ENCODE peak calls at places on chromosomes 11 and 22, in five cellular contexts. Z is thoracic aorta; F is CD4-positive, alpha-beta memory T cell; Y is astrocyte; P is ovary. Q is an unnamed sample. For H3K36me3 and H3K27me3, the result is how much of the 10 kb centered on the place peaks cover.

GRCh38 chr11:78714539-78714938 is 139.9 kb upstream of the NARS2 start:
- DNase-seq in Z (no peak), F (no peak), Y (no peak), P (no peak), Q (no peak)

GRCh38 chr11:2930705-2931415 is 1.6 kb upstream of the PHLDA2 start:
- DNase-seq in Z (no peak), F (no peak), Y (no peak), P (no peak), Q (no peak)

GRCh38 chr22:32050678-32051515 is 7.8 kb downstream of the SLC5A1 start:
- DNase-seq in Z (no peak), F (peak), Y (peak), P (no peak), Q (peak)

GRCh38 chr11:72236083-72236697 is 7.8 kb downstream of the PHOX2A start:
- DNase-seq in Z (no peak), F (no peak), Y (no peak), P (no peak), Q (no peak)

GRCh38 chr11:94740975-94741707 is 27.0 kb upstream of the AMOTL1 start:
- DNase-seq in Z (no peak), F (no peak), Y (peak), P (peak), Q (no peak)

GRCh38 chr11:76208829-76209670 is 2.7 kb upstream of the WNT11 start:
- DNase-seq in Z (no peak), F (peak), Y (no peak), P (peak), Q (no peak)

GRCh38 chr11:107769189-107769588 is 57.3 kb upstream of the SLN start:
- DNase-seq in Z (no peak), F (no peak), Y (peak), P (no peak), Q (peak)

GRCh38 chr11:16097543-16097942 is 258.8 kb downstream of the SOX6 start:
- DNase-seq in Z (no peak), F (no peak), Y (no peak), P (no peak), Q (no peak)

GRCh38 chr11:111205622-111206385 is 39.7 kb upstream of the POU2AF2 start:
- DNase-seq in Z (no peak), F (no peak), Y (no peak), P (no peak), Q (no peak)

GRCh38 chr11:122656073-122656630 is 630 bp downstream of the UBASH3B start:
- DNase-seq in Z (no peak), F (peak), Y (peak), P (peak), Q (no peak)

GRCh38 chr11:110973401-110973980 is 261.3 kb upstream of the ARHGAP20 start:
- DNase-seq in Z (no peak), F (no peak), Y (no peak), P (no peak), Q (no peak)

GRCh38 chr11:16967347-16967662 is 46.9 kb downstream of the PLEKHA7 start:
- DNase-seq in Z (no peak), F (no peak), Y (no peak), P (no peak), Q (no peak)

GRCh38 chr11:11841605-11842425 is at the start of gene USP47:
- DNase-seq in Z (peak), F (peak), Y (peak), P (peak), Q (no peak)

GRCh38 chr22:35599364-35599763 is 17.8 kb downstream of the MB start:
- DNase-seq in Z (no peak), F (no peak), Y (no peak), P (no peak), Q (no peak)

GRCh38 chr11:19953909-19954308 is 206.4 kb downstream of the DBX1 start:
- DNase-seq in Z (no peak), F (no peak), Y (peak), P (no peak), Q (peak)

GRCh38 chr11:72758304-72758689 is 6.1 kb upstream of the ARAP1 start:
- DNase-seq in Z (no peak), F (no peak), Y (peak), P (no peak), Q (no peak)

GRCh38 chr11:75191330-75191717 is 40.4 kb downstream of the SLCO2B1 start:
- DNase-seq in Z (no peak), F (no peak), Y (no peak), P (no peak), Q (no peak)

GRCh38 chr22:31734512-31734911 is 15.4 kb downstream of the PRR14L start:
- DNase-seq in Z (no peak), F (no peak), Y (peak), P (no peak), Q (no peak)

GRCh38 chr11:62449451-62449851 is 30.6 kb downstream of the SCGB1A1 start:
- DNase-seq in Z (no peak), F (no peak), Y (no peak), P (no peak), Q (no peak)

GRCh38 chr22:17786435-17787158 is 12.3 kb upstream of the BID start:
- DNase-seq in Z (no peak), F (no peak), Y (peak), P (no peak), Q (no peak)

GRCh38 chr11:107549253-107549953 is 16.1 kb downstream of the ALKBH8 start:
- DNase-seq in Z (no peak), F (peak), Y (no peak), P (no peak), Q (no peak)

GRCh38 chr11:47225552-47226137 is 10.9 kb downstream of the DDB2 start:
- DNase-seq in Z (no peak), F (no peak), Y (no peak), P (no peak), Q (no peak)

GRCh38 chr11:67472882-67473281 is 3.8 kb upstream of the TMEM134 start:
- DNase-seq in Z (no peak), F (no peak), Y (no peak), P (no peak), Q (no peak)

GRCh38 chr11:14380947-14381555 is 22.1 kb upstream of the RRAS2 start:
- DNase-seq in Z (no peak), F (peak), Y (peak), P (peak), Q (no peak)

GRCh38 chr11:127919206-127920000 is 668.0 kb downstream of the ETS1 start:
- DNase-seq in Z (no peak), F (no peak), Y (peak), P (no peak), Q (peak)

GRCh38 chr11:60761436-60762190 is 4.9 kb downstream of the MS4A15 start:
- DNase-seq in Z (no peak), F (no peak), Y (no peak), P (no peak), Q (no peak)
- H3K4me3 ChIP-seq in Z (no peak), F (no peak), Y (no peak), P (no peak), Q (no peak)

DNA sequence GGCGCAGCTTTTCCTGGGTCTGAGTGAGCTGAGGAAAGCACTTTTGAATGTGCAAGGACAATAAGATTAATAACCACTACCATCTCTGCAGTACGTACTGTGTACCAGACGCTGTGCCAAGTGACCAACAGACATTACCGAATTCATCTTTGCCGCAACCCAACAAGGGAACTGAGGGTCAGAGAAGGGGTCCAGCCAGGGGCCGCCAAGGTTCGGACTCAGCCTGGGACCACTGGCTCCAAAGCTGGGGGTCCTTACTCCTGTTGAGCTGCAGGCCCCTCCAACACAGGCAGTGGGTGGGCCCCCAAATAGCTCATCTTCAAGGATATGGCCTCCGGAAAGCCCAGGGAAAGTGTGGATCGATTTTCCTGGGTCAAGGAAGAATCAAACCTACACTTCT is 55.0 kb upstream of the EMID1 start:
- DNase-seq in Z (no peak), F (no peak), Y (no peak), P (no peak), Q (no peak)
- H3K36me3 ChIP-seq in Z (under half), F (under half), Y (under half), P (under half), Q (under half)

GRCh38 chr22:22851969-22852368 is 35.6 kb upstream of the IGLL5 start:
- DNase-seq in Z (no peak), F (no peak), Y (no peak), P (no peak), Q (no peak)
- H3K27me3 ChIP-seq in Z (under half), F (under half), Y (under half), P (under half), Q (under half)

GRCh38 chr22:44704159-44705021 is 2.4 kb downstream of the PRR5 start:
- DNase-seq in Z (no peak), F (no peak), Y (no peak), P (no peak), Q (no peak)

GRCh38 chr22:44702479-44703219 is 645 bp downstream of the PRR5 start:
- DNase-seq in Z (no peak), F (no peak), Y (peak), P (peak), Q (no peak)

GRCh38 chr22:44705022-44705297 is 3.0 kb downstream of the PRR5 start:
- DNase-seq in Z (no peak), F (no peak), Y (no peak), P (no peak), Q (no peak)

GRCh38 chr22:44701824-44702478 is at the start of gene PRR5:
- DNase-seq in Z (no peak), F (peak), Y (peak), P (peak), Q (no peak)

GRCh38 chr22:44703269-44703870 is 1.4 kb downstream of the PRR5 start:
- DNase-seq in Z (no peak), F (no peak), Y (no peak), P (no peak), Q (no peak)
- H3K4me3 ChIP-seq in Z (peak), F (peak), Y (peak), P (peak), Q (peak)

GRCh38 chr22:23102776-23103175 is 32.5 kb downstream of the GNAZ start:
- DNase-seq in Z (no peak), F (no peak), Y (no peak), P (no peak), Q (no peak)

GRCh38 chr22:23102002-23102655 is 31.8 kb downstream of the GNAZ start:
- DNase-seq in Z (no peak), F (no peak), Y (no peak), P (no peak), Q (no peak)

GRCh38 chr22:23103199-23103954 is 33.1 kb downstream of the GNAZ start:
- DNase-seq in Z (no peak), F (no peak), Y (no peak), P (no peak), Q (no peak)

GRCh38 chr22:23100124-23100801 is 29.9 kb downstream of the GNAZ start:
- DNase-seq in Z (no peak), F (no peak), Y (no peak), P (no peak), Q (no peak)

GRCh38 chr22:23101524-23101923 is 31.2 kb downstream of the GNAZ start:
- DNase-seq in Z (no peak), F (no peak), Y (no peak), P (no peak), Q (no peak)
- H3K36me3 ChIP-seq in Z (under half), F (under half), Y (under half), P (under half), Q (under half)

DNA sequence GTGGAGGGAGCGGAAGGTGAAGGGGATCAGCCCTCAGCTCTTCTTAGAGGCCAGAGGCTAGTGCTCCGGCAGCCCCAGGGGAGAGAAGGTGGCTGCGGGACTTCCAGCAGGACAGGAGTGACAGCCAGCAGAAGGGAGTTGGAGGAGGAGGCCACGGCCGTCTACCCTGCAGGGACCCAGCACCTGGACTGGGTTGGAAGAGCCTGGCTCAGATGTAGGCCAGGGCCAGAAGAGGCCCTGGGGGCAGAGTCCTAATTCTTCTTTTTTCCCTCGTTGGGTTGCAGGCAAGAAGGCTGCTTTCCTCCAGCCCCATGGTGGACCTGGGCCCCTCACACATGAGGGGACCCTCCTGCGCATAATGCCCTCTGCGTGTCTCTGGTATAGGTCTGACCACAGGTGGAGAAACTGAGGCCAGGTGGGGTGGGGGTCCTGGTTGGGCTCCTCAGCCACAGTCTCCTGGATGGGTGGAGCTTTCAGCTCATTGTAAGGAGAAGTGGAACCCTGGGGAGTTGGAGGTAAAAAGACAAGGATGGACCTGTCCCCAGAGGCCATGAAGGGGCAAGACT is 2.3 kb upstream of the MCAM start:
- DNase-seq in Z (no peak), F (no peak), Y (no peak), P (no peak), Q (no peak)
- H3K27me3 ChIP-seq in Z (under half), F (under half), Y (under half), P (under half), Q (under half)

Q was measured in kidney epithelial cell.